ENCODE peak calls at places on chromosome X, in ten cellular contexts. One of them, this sample, is unnamed.

GRCh38 chrX:40094041-40094899 is 3.5 kb downstream of the BCOR start:
- DNase-seq in T-helper 1 cell: no peak
- DNase-seq in GM04503: no peak
- DNase-seq in colonic mucosa: peak; percentile 61
- DNase-seq in cardiac muscle cell: peak; percentile 86
- DNase-seq in T-helper 2 cell: no peak
- DNase-seq in stimulated activated CD8-positive, alpha-beta memory T cell treated with anti-CD3 and anti-CD28 coated beads, Interleukin-15, amount 100 ng/mL, for 1 hour: no peak
- DNase-seq in occipital lobe: peak; percentile 2
- DNase-seq in Calu3: peak; percentile 21
- DNase-seq in AG10803: no peak
- DNase-seq in this sample: no peak

GRCh38 chrX:14899607-14900006 is 26.4 kb downstream of the MOSPD2 start:
- DNase-seq in Calu3: no peak
- DNase-seq in colonic mucosa: no peak
- DNase-seq in cardiac muscle cell: no peak
- DNase-seq in AG10803: peak; percentile 39
- DNase-seq in T-helper 2 cell: no peak
- DNase-seq in T-helper 1 cell: no peak
- DNase-seq in occipital lobe: no peak
- DNase-seq in GM04503: no peak
- DNase-seq in stimulated activated CD8-positive, alpha-beta memory T cell treated with anti-CD3 and anti-CD28 coated beads, Interleukin-15, amount 100 ng/mL, for 1 hour: no peak
- DNase-seq in this sample: peak; percentile 22

GRCh38 chrX:31931225-31931624 is 859.4 kb upstream of the FTHL17 start:
- DNase-seq in AG10803: no peak
- DNase-seq in colonic mucosa: no peak
- DNase-seq in cardiac muscle cell: no peak
- DNase-seq in T-helper 1 cell: no peak
- DNase-seq in stimulated activated CD8-positive, alpha-beta memory T cell treated with anti-CD3 and anti-CD28 coated beads, Interleukin-15, amount 100 ng/mL, for 1 hour: no peak
- DNase-seq in GM04503: no peak
- DNase-seq in occipital lobe: no peak
- DNase-seq in Calu3: peak; percentile 28
- DNase-seq in T-helper 2 cell: no peak
- DNase-seq in this sample: peak; percentile 24

GRCh38 chrX:24412637-24413363 is 52.3 kb upstream of the PDK3 start:
- DNase-seq in GM04503: no peak
- DNase-seq in AG10803: no peak
- DNase-seq in colonic mucosa: no peak
- DNase-seq in T-helper 1 cell: no peak
- DNase-seq in cardiac muscle cell: no peak
- DNase-seq in occipital lobe: no peak
- DNase-seq in Calu3: no peak
- DNase-seq in stimulated activated CD8-positive, alpha-beta memory T cell treated with anti-CD3 and anti-CD28 coated beads, Interleukin-15, amount 100 ng/mL, for 1 hour: no peak
- DNase-seq in T-helper 2 cell: no peak
- DNase-seq in this sample: no peak

GRCh38 chrX:42149281-42149680 is 225.9 kb upstream of the CASK start:
- DNase-seq in T-helper 2 cell: no peak
- DNase-seq in colonic mucosa: no peak
- DNase-seq in T-helper 1 cell: no peak
- DNase-seq in occipital lobe: no peak
- DNase-seq in cardiac muscle cell: no peak
- DNase-seq in AG10803: no peak
- DNase-seq in stimulated activated CD8-positive, alpha-beta memory T cell treated with anti-CD3 and anti-CD28 coated beads, Interleukin-15, amount 100 ng/mL, for 1 hour: no peak
- DNase-seq in Calu3: no peak
- DNase-seq in GM04503: no peak
- DNase-seq in this sample: no peak

GRCh38 chrX:149470960-149471359 is 34.1 kb downstream of the IDS start:
- DNase-seq in T-helper 1 cell: peak; percentile 46
- DNase-seq in Calu3: peak; percentile 83
- DNase-seq in cardiac muscle cell: peak; percentile 71
- DNase-seq in T-helper 2 cell: peak; percentile 49
- DNase-seq in GM04503: no peak
- DNase-seq in occipital lobe: peak; percentile 68
- DNase-seq in colonic mucosa: peak; percentile 67
- DNase-seq in AG10803: peak; percentile 56
- DNase-seq in stimulated activated CD8-positive, alpha-beta memory T cell treated with anti-CD3 and anti-CD28 coated beads, Interleukin-15, amount 100 ng/mL, for 1 hour: peak; percentile 17
- DNase-seq in this sample: peak; percentile 57

GRCh38 chrX:88355252-88355651 is 391.8 kb upstream of the CPXCR1 start:
- DNase-seq in T-helper 1 cell: no peak
- DNase-seq in GM04503: no peak
- DNase-seq in T-helper 2 cell: no peak
- DNase-seq in colonic mucosa: no peak
- DNase-seq in AG10803: no peak
- DNase-seq in occipital lobe: no peak
- DNase-seq in cardiac muscle cell: no peak
- DNase-seq in Calu3: no peak
- DNase-seq in stimulated activated CD8-positive, alpha-beta memory T cell treated with anti-CD3 and anti-CD28 coated beads, Interleukin-15, amount 100 ng/mL, for 1 hour: no peak
- DNase-seq in this sample: no peak

GRCh38 chrX:72238183-72238582 is 644 bp downstream of the ERCC6L start:
- DNase-seq in T-helper 1 cell: no peak
- DNase-seq in AG10803: no peak
- DNase-seq in stimulated activated CD8-positive, alpha-beta memory T cell treated with anti-CD3 and anti-CD28 coated beads, Interleukin-15, amount 100 ng/mL, for 1 hour: no peak
- DNase-seq in T-helper 2 cell: no peak
- DNase-seq in cardiac muscle cell: no peak
- DNase-seq in occipital lobe: no peak
- DNase-seq in GM04503: no peak
- DNase-seq in colonic mucosa: no peak
- DNase-seq in Calu3: no peak
- DNase-seq in this sample: no peak

GRCh38 chrX:31038585-31039326 is 33.1 kb downstream of the FTHL17 start:
- DNase-seq in GM04503: no peak
- DNase-seq in colonic mucosa: peak; percentile 30
- DNase-seq in stimulated activated CD8-positive, alpha-beta memory T cell treated with anti-CD3 and anti-CD28 coated beads, Interleukin-15, amount 100 ng/mL, for 1 hour: no peak
- DNase-seq in AG10803: peak; percentile 13
- DNase-seq in cardiac muscle cell: peak; percentile 61
- DNase-seq in Calu3: peak; percentile 26
- DNase-seq in T-helper 1 cell: no peak
- DNase-seq in T-helper 2 cell: peak; percentile 1
- DNase-seq in occipital lobe: no peak
- DNase-seq in this sample: peak; percentile 10

GRCh38 chrX:15382809-15383208 is 1.4 kb downstream of the VEGFD start:
- DNase-seq in T-helper 2 cell: no peak
- DNase-seq in cardiac muscle cell: peak; percentile 14
- DNase-seq in colonic mucosa: no peak
- DNase-seq in GM04503: no peak
- DNase-seq in occipital lobe: no peak
- DNase-seq in T-helper 1 cell: no peak
- DNase-seq in AG10803: no peak
- DNase-seq in stimulated activated CD8-positive, alpha-beta memory T cell treated with anti-CD3 and anti-CD28 coated beads, Interleukin-15, amount 100 ng/mL, for 1 hour: no peak
- DNase-seq in Calu3: no peak
- DNase-seq in this sample: no peak

GRCh38 chrX:40074959-40075332 is 22.8 kb downstream of the BCOR start:
- DNase-seq in Calu3: no peak
- DNase-seq in occipital lobe: no peak
- DNase-seq in T-helper 1 cell: no peak
- DNase-seq in stimulated activated CD8-positive, alpha-beta memory T cell treated with anti-CD3 and anti-CD28 coated beads, Interleukin-15, amount 100 ng/mL, for 1 hour: no peak
- DNase-seq in GM04503: no peak
- DNase-seq in AG10803: no peak
- DNase-seq in T-helper 2 cell: no peak
- DNase-seq in cardiac muscle cell: no peak
- DNase-seq in colonic mucosa: no peak
- DNase-seq in this sample: no peak

GRCh38 chrX:136130931-136131843 is 16.1 kb upstream of the FHL1 start:
- DNase-seq in stimulated activated CD8-positive, alpha-beta memory T cell treated with anti-CD3 and anti-CD28 coated beads, Interleukin-15, amount 100 ng/mL, for 1 hour: no peak
- DNase-seq in Calu3: no peak
- DNase-seq in T-helper 1 cell: no peak
- DNase-seq in colonic mucosa: no peak
- DNase-seq in AG10803: peak; percentile 83
- DNase-seq in GM04503: peak; percentile 59
- DNase-seq in cardiac muscle cell: no peak
- DNase-seq in T-helper 2 cell: no peak
- DNase-seq in occipital lobe: no peak
- DNase-seq in this sample: peak; percentile 87

GRCh38 chrX:132119821-132120220 is 8.0 kb downstream of the FRMD7 start:
- DNase-seq in Calu3: peak; percentile 9
- DNase-seq in T-helper 1 cell: no peak
- DNase-seq in GM04503: no peak
- DNase-seq in colonic mucosa: no peak
- DNase-seq in AG10803: no peak
- DNase-seq in cardiac muscle cell: no peak
- DNase-seq in stimulated activated CD8-positive, alpha-beta memory T cell treated with anti-CD3 and anti-CD28 coated beads, Interleukin-15, amount 100 ng/mL, for 1 hour: no peak
- DNase-seq in T-helper 2 cell: no peak
- DNase-seq in occipital lobe: no peak
- DNase-seq in this sample: no peak

GRCh38 chrX:51893931-51894696 is 691 bp downstream of the MAGED1 start:
- DNase-seq in Calu3: peak; percentile 7
- DNase-seq in occipital lobe: peak; percentile 4
- DNase-seq in T-helper 1 cell: no peak
- DNase-seq in T-helper 2 cell: no peak
- DNase-seq in stimulated activated CD8-positive, alpha-beta memory T cell treated with anti-CD3 and anti-CD28 coated beads, Interleukin-15, amount 100 ng/mL, for 1 hour: no peak
- DNase-seq in colonic mucosa: peak; percentile 28
- DNase-seq in AG10803: peak; percentile 18
- DNase-seq in cardiac muscle cell: peak; percentile 42
- DNase-seq in GM04503: no peak
- DNase-seq in this sample: no peak

GRCh38 chrX:47608130-47608810 is 11.4 kb downstream of the SYN1 start:
- DNase-seq in GM04503: no peak
- DNase-seq in colonic mucosa: no peak
- DNase-seq in T-helper 1 cell: no peak
- DNase-seq in stimulated activated CD8-positive, alpha-beta memory T cell treated with anti-CD3 and anti-CD28 coated beads, Interleukin-15, amount 100 ng/mL, for 1 hour: no peak
- DNase-seq in occipital lobe: peak; percentile 8
- DNase-seq in T-helper 2 cell: no peak
- DNase-seq in AG10803: no peak
- DNase-seq in Calu3: no peak
- DNase-seq in cardiac muscle cell: no peak
- DNase-seq in this sample: no peak

GRCh38 chrX:41634284-41634683 is 54.5 kb upstream of the GPR34 start:
- DNase-seq in GM04503: no peak
- DNase-seq in cardiac muscle cell: peak; percentile 7
- DNase-seq in AG10803: no peak
- DNase-seq in occipital lobe: no peak
- DNase-seq in colonic mucosa: no peak
- DNase-seq in Calu3: no peak
- DNase-seq in T-helper 1 cell: no peak
- DNase-seq in stimulated activated CD8-positive, alpha-beta memory T cell treated with anti-CD3 and anti-CD28 coated beads, Interleukin-15, amount 100 ng/mL, for 1 hour: no peak
- DNase-seq in T-helper 2 cell: no peak
- DNase-seq in this sample: no peak

GRCh38 chrX:40182095-40182494 is 84.3 kb upstream of the BCOR start:
- DNase-seq in T-helper 2 cell: no peak
- DNase-seq in occipital lobe: no peak
- DNase-seq in colonic mucosa: no peak
- DNase-seq in T-helper 1 cell: no peak
- DNase-seq in stimulated activated CD8-positive, alpha-beta memory T cell treated with anti-CD3 and anti-CD28 coated beads, Interleukin-15, amount 100 ng/mL, for 1 hour: no peak
- DNase-seq in GM04503: no peak
- DNase-seq in AG10803: no peak
- DNase-seq in Calu3: no peak
- DNase-seq in cardiac muscle cell: no peak
- DNase-seq in this sample: no peak

GRCh38 chrX:68829594-68830485 is 1.0 kb downstream of the EFNB1 start:
- DNase-seq in colonic mucosa: peak; percentile 28
- DNase-seq in GM04503: no peak
- DNase-seq in occipital lobe: no peak
- DNase-seq in Calu3: no peak
- DNase-seq in T-helper 1 cell: no peak
- DNase-seq in T-helper 2 cell: no peak
- DNase-seq in cardiac muscle cell: peak; percentile 54
- DNase-seq in AG10803: peak; percentile 35
- DNase-seq in stimulated activated CD8-positive, alpha-beta memory T cell treated with anti-CD3 and anti-CD28 coated beads, Interleukin-15, amount 100 ng/mL, for 1 hour: no peak
- DNase-seq in this sample: no peak

GRCh38 chrX:39439910-39440733 is 638.9 kb downstream of the MID1IP1 start:
- DNase-seq in AG10803: no peak
- DNase-seq in stimulated activated CD8-positive, alpha-beta memory T cell treated with anti-CD3 and anti-CD28 coated beads, Interleukin-15, amount 100 ng/mL, for 1 hour: no peak
- DNase-seq in T-helper 1 cell: no peak
- DNase-seq in colonic mucosa: no peak
- DNase-seq in T-helper 2 cell: no peak
- DNase-seq in cardiac muscle cell: no peak
- DNase-seq in occipital lobe: no peak
- DNase-seq in GM04503: no peak
- DNase-seq in Calu3: no peak
- DNase-seq in this sample: no peak

GRCh38 chrX:152821145-152821765 is 9.3 kb downstream of the CETN2 start:
- DNase-seq in cardiac muscle cell: peak; percentile 59
- DNase-seq in AG10803: peak; percentile 31
- DNase-seq in stimulated activated CD8-positive, alpha-beta memory T cell treated with anti-CD3 and anti-CD28 coated beads, Interleukin-15, amount 100 ng/mL, for 1 hour: no peak
- DNase-seq in colonic mucosa: peak; percentile 44
- DNase-seq in occipital lobe: no peak
- DNase-seq in T-helper 1 cell: no peak
- DNase-seq in T-helper 2 cell: no peak
- DNase-seq in Calu3: peak; percentile 69
- DNase-seq in GM04503: no peak
- DNase-seq in this sample: peak; percentile 6

GRCh38 chrX:617401-617800 is 13.2 kb upstream of the SHOX start:
- DNase-seq in T-helper 2 cell: no peak
- DNase-seq in AG10803: no peak
- DNase-seq in T-helper 1 cell: no peak
- DNase-seq in occipital lobe: no peak
- DNase-seq in GM04503: no peak
- DNase-seq in stimulated activated CD8-positive, alpha-beta memory T cell treated with anti-CD3 and anti-CD28 coated beads, Interleukin-15, amount 100 ng/mL, for 1 hour: no peak
- DNase-seq in Calu3: no peak
- DNase-seq in colonic mucosa: no peak
- DNase-seq in cardiac muscle cell: no peak
- DNase-seq in this sample: no peak

GRCh38 chrX:101803451-101803850 is 128.4 kb downstream of the ZMAT1 start:
- DNase-seq in cardiac muscle cell: no peak
- DNase-seq in T-helper 2 cell: no peak
- DNase-seq in occipital lobe: no peak
- DNase-seq in AG10803: peak; percentile 3
- DNase-seq in T-helper 1 cell: no peak
- DNase-seq in Calu3: no peak
- DNase-seq in colonic mucosa: no peak
- DNase-seq in stimulated activated CD8-positive, alpha-beta memory T cell treated with anti-CD3 and anti-CD28 coated beads, Interleukin-15, amount 100 ng/mL, for 1 hour: no peak
- DNase-seq in GM04503: no peak
- DNase-seq in this sample: peak; percentile 3

GRCh38 chrX:15299945-15300851 is 15.2 kb downstream of the ASB11 start:
- DNase-seq in stimulated activated CD8-positive, alpha-beta memory T cell treated with anti-CD3 and anti-CD28 coated beads, Interleukin-15, amount 100 ng/mL, for 1 hour: no peak
- DNase-seq in cardiac muscle cell: no peak
- DNase-seq in T-helper 1 cell: no peak
- DNase-seq in AG10803: peak; percentile 17
- DNase-seq in Calu3: no peak
- DNase-seq in T-helper 2 cell: no peak
- DNase-seq in occipital lobe: no peak
- DNase-seq in colonic mucosa: no peak
- DNase-seq in GM04503: no peak
- DNase-seq in this sample: peak; percentile 44

GRCh38 chrX:37815366-37815765 is 32.0 kb downstream of the DYNLT3 start:
- DNase-seq in AG10803: no peak
- DNase-seq in colonic mucosa: no peak
- DNase-seq in T-helper 2 cell: no peak
- DNase-seq in occipital lobe: no peak
- DNase-seq in Calu3: no peak
- DNase-seq in T-helper 1 cell: no peak
- DNase-seq in stimulated activated CD8-positive, alpha-beta memory T cell treated with anti-CD3 and anti-CD28 coated beads, Interleukin-15, amount 100 ng/mL, for 1 hour: no peak
- DNase-seq in cardiac muscle cell: no peak
- DNase-seq in GM04503: no peak
- DNase-seq in this sample: no peak

GRCh38 chrX:42143866-42144592 is 220.7 kb upstream of the CASK start:
- DNase-seq in T-helper 1 cell: no peak
- DNase-seq in stimulated activated CD8-positive, alpha-beta memory T cell treated with anti-CD3 and anti-CD28 coated beads, Interleukin-15, amount 100 ng/mL, for 1 hour: no peak
- DNase-seq in T-helper 2 cell: no peak
- DNase-seq in cardiac muscle cell: peak; percentile 35
- DNase-seq in GM04503: no peak
- DNase-seq in colonic mucosa: no peak
- DNase-seq in Calu3: no peak
- DNase-seq in occipital lobe: no peak
- DNase-seq in AG10803: no peak
- DNase-seq in this sample: no peak

GRCh38 chrX:63959975-63960374 is 175.0 kb upstream of the ARHGEF9 start:
- DNase-seq in AG10803: no peak
- DNase-seq in occipital lobe: no peak
- DNase-seq in GM04503: no peak
- DNase-seq in colonic mucosa: no peak
- DNase-seq in T-helper 2 cell: no peak
- DNase-seq in Calu3: no peak
- DNase-seq in T-helper 1 cell: no peak
- DNase-seq in stimulated activated CD8-positive, alpha-beta memory T cell treated with anti-CD3 and anti-CD28 coated beads, Interleukin-15, amount 100 ng/mL, for 1 hour: no peak
- DNase-seq in cardiac muscle cell: peak; percentile 8
- DNase-seq in this sample: no peak

GRCh38 chrX:13131511-13132137 is 87.2 kb upstream of the FAM9C start:
- DNase-seq in T-helper 1 cell: no peak
- DNase-seq in Calu3: no peak
- DNase-seq in stimulated activated CD8-positive, alpha-beta memory T cell treated with anti-CD3 and anti-CD28 coated beads, Interleukin-15, amount 100 ng/mL, for 1 hour: no peak
- DNase-seq in GM04503: no peak
- DNase-seq in cardiac muscle cell: no peak
- DNase-seq in occipital lobe: no peak
- DNase-seq in T-helper 2 cell: no peak
- DNase-seq in AG10803: peak; percentile 42
- DNase-seq in colonic mucosa: no peak
- DNase-seq in this sample: no peak

GRCh38 chrX:65253817-65254216 is 277.6 kb upstream of the ZC4H2 start:
- DNase-seq in Calu3: no peak
- DNase-seq in AG10803: no peak
- DNase-seq in GM04503: no peak
- DNase-seq in T-helper 1 cell: no peak
- DNase-seq in occipital lobe: no peak
- DNase-seq in T-helper 2 cell: no peak
- DNase-seq in colonic mucosa: no peak
- DNase-seq in stimulated activated CD8-positive, alpha-beta memory T cell treated with anti-CD3 and anti-CD28 coated beads, Interleukin-15, amount 100 ng/mL, for 1 hour: no peak
- DNase-seq in cardiac muscle cell: no peak
- DNase-seq in this sample: no peak

This sample was measured in Caki2.